ENCODE peak calls at places on chromosomes 13 and 19, in five cellular contexts. T, W, M, C and Q are unnamed samples. For H3K4me1, the result is how much of the 10 kb centered on the place peaks cover.

GRCh38 chr19:55379161-55379560 is 2.5 kb downstream of the TMEM190 start:
- DNase-seq in T (no peak), W (no peak), M (no peak), C (no peak), Q (no peak)

GRCh38 chr19:33000510-33000909 is 28.5 kb downstream of the FAAP24 start:
- DNase-seq in T (no peak), W (no peak), M (no peak), C (no peak), Q (peak)

GRCh38 chr13:42660367-42660965 is 86.5 kb downstream of the TNFSF11 start:
- DNase-seq in T (no peak), W (no peak), M (no peak), C (no peak), Q (no peak)

GRCh38 chr13:95524270-95524901 is 28.1 kb upstream of the CLDN10 start:
- DNase-seq in T (no peak), W (no peak), M (no peak), C (no peak), Q (no peak)

GRCh38 chr19:814108-815078 is 7.4 kb downstream of the PLPPR3 start:
- DNase-seq in T (no peak), W (peak), M (no peak), C (no peak), Q (no peak)

GRCh38 chr19:32719611-32720059 is at the start of gene TDRD12:
- DNase-seq in T (no peak), W (no peak), M (no peak), C (no peak), Q (no peak)

GRCh38 chr19:38115264-38115802 is 108.7 kb downstream of the DPF1 start:
- DNase-seq in T (no peak), W (no peak), M (no peak), C (no peak), Q (no peak)

GRCh38 chr19:8526345-8527062 is 12.5 kb upstream of the ZNF414 start:
- DNase-seq in T (peak), W (peak), M (peak), C (peak), Q (no peak)

DNA sequence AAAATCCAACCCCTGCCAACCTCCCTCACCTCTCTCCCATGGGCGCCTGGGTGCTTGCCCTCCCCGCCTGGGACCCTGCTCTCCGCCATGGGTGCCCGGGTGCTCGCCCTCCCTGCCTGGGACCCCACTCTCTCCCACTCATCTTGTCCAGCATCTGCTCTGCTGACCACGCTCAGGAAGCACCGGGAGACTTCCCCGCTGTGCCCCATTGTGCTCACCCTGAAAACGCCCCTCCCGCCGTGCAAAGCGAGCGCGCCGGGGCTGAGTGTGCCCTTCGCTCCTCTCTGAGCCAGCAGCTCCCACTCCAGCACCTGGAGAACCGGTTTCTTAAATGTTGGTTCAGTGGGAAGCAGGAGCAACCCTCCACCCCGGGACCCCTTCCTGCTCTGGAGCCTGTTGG is 23.3 kb upstream of the CDC16 start:
- DNase-seq in T (no peak), W (no peak), M (no peak), C (no peak), Q (no peak)
- H3K4me1 ChIP-seq in T (under half), W (under half), M (under half), C (under half), Q (under half)

GRCh38 chr19:4744451-4745170 is 21.0 kb upstream of the DPP9 start:
- DNase-seq in T (peak), W (no peak), M (peak), C (no peak), Q (no peak)
- H3K27ac ChIP-seq in T (peak), W (no peak), M (peak), C (peak), Q (no peak)

GRCh38 chr19:40549007-40549708 is 27.5 kb upstream of the SHKBP1 start:
- DNase-seq in T (no peak), W (peak), M (no peak), C (peak), Q (peak)
- H3K4me3 ChIP-seq in T (no peak), W (no peak), M (peak), C (no peak), Q (no peak)

DNA sequence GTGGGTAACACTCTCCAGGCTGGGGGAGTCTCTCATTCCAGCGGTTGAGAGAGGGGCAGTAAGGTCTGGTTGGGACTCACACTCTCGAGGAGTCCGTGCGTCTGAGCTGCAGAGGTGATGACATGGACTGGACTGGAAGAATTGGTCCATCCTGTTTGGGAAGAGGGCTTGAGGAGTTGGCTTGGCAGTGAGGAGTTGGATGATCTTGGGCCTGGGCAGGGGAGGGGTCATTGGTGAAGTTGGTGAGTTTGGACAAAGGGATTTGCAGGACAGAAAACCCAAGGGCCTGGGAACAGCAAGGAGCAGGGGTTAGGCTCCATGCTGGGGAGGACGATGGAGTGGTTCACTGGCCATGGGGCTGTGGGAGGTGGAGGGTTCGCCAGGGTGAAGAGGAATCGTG is 3.7 kb downstream of the PPP1R37 start:
- DNase-seq in T (no peak), W (no peak), M (no peak), C (no peak), Q (no peak)
- H3K4me1 ChIP-seq in T (half or more), W (under half), M (under half), C (half or more), Q (under half)

GRCh38 chr13:111249637-111250360 is 70.6 kb upstream of the TEX29 start:
- DNase-seq in T (peak), W (no peak), M (no peak), C (no peak), Q (no peak)

GRCh38 chr13:111253334-111253872 is 67.0 kb upstream of the TEX29 start:
- DNase-seq in T (no peak), W (no peak), M (no peak), C (no peak), Q (no peak)

GRCh38 chr13:111252449-111253124 is 67.9 kb upstream of the TEX29 start:
- DNase-seq in T (no peak), W (no peak), M (no peak), C (no peak), Q (no peak)

GRCh38 chr13:111248822-111249221 is 71.6 kb upstream of the TEX29 start:
- DNase-seq in T (peak), W (no peak), M (no peak), C (no peak), Q (no peak)

DNA sequence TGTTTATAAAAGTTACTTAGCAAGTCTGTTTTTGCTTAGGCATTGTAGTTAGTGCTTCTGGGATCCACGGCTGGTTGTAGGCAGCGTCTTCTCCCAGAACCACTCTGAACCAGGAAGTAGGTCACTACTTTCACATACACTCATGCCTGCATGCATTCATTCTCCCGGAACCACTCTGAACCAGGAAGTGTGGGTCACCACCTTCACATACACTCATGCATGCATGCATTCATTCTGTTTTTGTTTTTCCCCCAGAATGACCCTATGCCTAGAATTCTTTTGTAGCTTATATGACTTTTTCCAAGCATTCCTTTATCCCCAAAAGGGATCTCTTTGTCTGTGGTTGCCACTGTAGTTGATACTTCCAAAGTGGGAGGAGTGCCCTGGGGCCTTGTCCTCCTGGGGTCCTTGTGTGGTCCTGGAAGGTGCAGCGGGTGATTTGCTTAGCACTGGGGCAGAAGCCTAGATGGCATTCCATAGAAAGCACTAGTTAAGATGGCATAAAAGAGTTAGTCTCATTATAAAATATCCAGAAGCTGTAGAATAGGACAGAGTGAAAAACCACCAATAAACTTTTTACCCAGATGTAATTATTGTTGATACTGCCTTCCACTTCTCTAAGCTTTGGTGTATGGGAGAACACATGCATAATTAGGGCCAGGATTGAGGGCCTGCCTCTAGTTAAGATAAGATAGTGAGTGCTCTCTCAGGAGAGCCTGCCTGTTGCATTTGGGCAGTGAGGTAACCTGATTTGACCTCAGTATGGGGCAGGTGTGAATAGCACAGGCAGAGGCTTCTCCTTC is 68.6 kb upstream of the TEX29 start:
- DNase-seq in T (no peak), W (no peak), M (no peak), C (no peak), Q (no peak)
- H3K27ac ChIP-seq in T (no peak), W (no peak), M (no peak), C (peak), Q (no peak)